ENCODE peak calls at places on chromosomes 3 and 15, in eight cellular contexts. O, L, Z, M, C, F, R and H are unnamed samples.

GRCh38 chr3:106683931-106684330 is 693.3 kb upstream of the CCDC54 start:
- DNase-seq in M (no peak), R (no peak), Z (no peak), F (no peak), C (no peak), L (no peak), O (no peak), H (no peak)

GRCh38 chr15:61449306-61449705 is 220.2 kb upstream of the RORA start:
- DNase-seq in F (no peak), Z (no peak), L (no peak), R (no peak), C (no peak), O (no peak), M (no peak), H (no peak)

GRCh38 chr3:152609891-152610290 is 225.0 kb upstream of the P2RY1 start:
- DNase-seq in F (no peak), O (no peak), R (no peak), L (no peak), C (no peak), Z (no peak), M (no peak), H (no peak)

GRCh38 chr3:123695731-123696640 is 111.1 kb upstream of the HACD2 start:
- DNase-seq in F (no peak), L (no peak), M (no peak), R (no peak), Z (no peak), C (no peak), O (no peak), H (no peak)

GRCh38 chr3:141243295-141243707 is 11.7 kb downstream of the PXYLP1 start:
- DNase-seq in O (peak), Z (no peak), R (no peak), C (no peak), M (peak), L (peak), F (no peak), H (peak)

GRCh38 chr3:116444099-116444700 is 1.1 kb downstream of the LSAMP start:
- DNase-seq in M (no peak), O (no peak), R (no peak), Z (no peak), F (peak), C (no peak), L (no peak), H (no peak)

GRCh38 chr15:84831028-84831427 is 13.9 kb downstream of the ALPK3 start:
- DNase-seq in L (no peak), R (no peak), Z (no peak), C (no peak), O (no peak), F (no peak), M (no peak), H (no peak)

GRCh38 chr3:134708025-134708597 is 57.3 kb upstream of the KY start:
- DNase-seq in O (no peak), L (no peak), F (no peak), R (no peak), M (no peak), Z (no peak), C (no peak), H (no peak)

GRCh38 chr3:18234717-18235335 is 190.3 kb downstream of the SATB1 start:
- DNase-seq in L (peak), R (no peak), F (no peak), O (no peak), Z (no peak), M (no peak), C (no peak), H (no peak)

GRCh38 chr3:197555281-197556261 is at the start of gene BDH1:
- DNase-seq in F (no peak), Z (no peak), M (peak), O (peak), C (no peak), L (peak), R (peak), H (peak)

GRCh38 chr3:123660900-123661299 is 76.0 kb upstream of the HACD2 start:
- DNase-seq in L (no peak), Z (peak), F (peak), C (peak), M (no peak), R (peak), O (peak), H (no peak)

GRCh38 chr15:77418341-77419049 is 1.4 kb downstream of the PEAK1 start:
- DNase-seq in F (peak), R (no peak), Z (no peak), L (no peak), C (no peak), M (no peak), O (no peak), H (no peak)

GRCh38 chr3:60140160-60140559 is 1090.3 kb upstream of the CFAP20DC start:
- DNase-seq in C (no peak), R (no peak), Z (no peak), F (no peak), L (no peak), M (no peak), O (no peak), H (no peak)

GRCh38 chr3:69932501-69932900 is 67.0 kb upstream of the SAMMSON start:
- DNase-seq in M (no peak), L (no peak), R (no peak), Z (no peak), O (no peak), C (no peak), F (peak), H (no peak)

GRCh38 chr3:111591555-111591954 is 3.6 kb downstream of the ZBED2 start:
- DNase-seq in Z (no peak), O (no peak), L (no peak), C (no peak), F (no peak), R (no peak), M (no peak), H (no peak)

GRCh38 chr15:78065284-78065872 is 12.1 kb downstream of the TBC1D2B start:
- DNase-seq in L (no peak), R (peak), Z (peak), M (no peak), C (peak), O (peak), F (peak), H (no peak)

GRCh38 chr15:91535856-91536500 is 317.5 kb upstream of the SLCO3A1 start:
- DNase-seq in F (no peak), O (no peak), R (no peak), M (no peak), L (no peak), C (no peak), Z (no peak), H (no peak)

GRCh38 chr3:42802876-42803799 is 1.2 kb downstream of the HIGD1A start:
- DNase-seq in C (no peak), F (peak), M (no peak), R (no peak), Z (no peak), L (no peak), O (no peak), H (no peak)

GRCh38 chr3:119145500-119146167 is at the start of gene TEX55:
- DNase-seq in C (no peak), R (no peak), O (no peak), F (peak), M (no peak), Z (peak), L (peak), H (no peak)

GRCh38 chr15:73985101-73985873 is 6.8 kb downstream of the STOML1 start:
- DNase-seq in C (no peak), O (no peak), M (no peak), Z (no peak), F (peak), R (no peak), L (no peak), H (no peak)

GRCh38 chr15:46548989-46549388 is 914.2 kb downstream of the SQOR start:
- DNase-seq in O (no peak), C (no peak), R (no peak), F (no peak), M (no peak), L (no peak), Z (no peak), H (no peak)

GRCh38 chr3:4693620-4694019 is 200.5 kb downstream of the ITPR1 start:
- DNase-seq in O (no peak), C (no peak), F (no peak), L (no peak), M (no peak), Z (no peak), R (no peak), H (no peak)

GRCh38 chr3:23591374-23591773 is 214.4 kb upstream of the UBE2E1 start:
- DNase-seq in C (no peak), M (no peak), O (no peak), L (no peak), Z (no peak), R (no peak), F (no peak), H (no peak)

GRCh38 chr3:190701096-190701532 is 161.4 kb downstream of the GMNC start:
- DNase-seq in L (peak), F (peak), Z (no peak), M (no peak), C (no peak), O (no peak), R (no peak), H (no peak)

GRCh38 chr3:152374260-152374990 is 105.7 kb downstream of the MBNL1 start:
- DNase-seq in O (no peak), F (no peak), Z (no peak), C (no peak), L (no peak), R (no peak), M (no peak), H (no peak)

GRCh38 chr3:195147649-195148121 is 123.3 kb downstream of the XXYLT1 start:
- DNase-seq in Z (no peak), M (no peak), O (no peak), F (peak), C (no peak), L (no peak), R (peak), H (no peak)

GRCh38 chr3:33578325-33579180 is 138.3 kb upstream of the UBP1 start:
- DNase-seq in R (no peak), M (no peak), O (no peak), L (no peak), C (no peak), Z (peak), F (peak), H (no peak)

GRCh38 chr15:71653986-71654713 is 156.2 kb upstream of the NR2E3 start:
- DNase-seq in R (no peak), M (no peak), F (no peak), O (no peak), L (no peak), C (no peak), Z (no peak), H (no peak)

GRCh38 chr3:23455775-23456174 is 252.6 kb downstream of the UBE2E2 start:
- DNase-seq in F (peak), R (no peak), M (no peak), O (no peak), C (no peak), Z (peak), L (no peak), H (no peak)